ENCODE peak calls at places on chromosome 15, in seven cellular contexts. One of them, this sample, is unnamed.

GRCh38 chr15:89370120-89371077 is 35.8 kb upstream of the POLG start:
- DNase-seq in aorta: peak; percentile 55
- DNase-seq in T-cell: no peak
- DNase-seq in NCI-H1105: no peak
- DNase-seq in mucosa of gallbladder: no peak
- DNase-seq in mucosa of descending colon: no peak
- DNase-seq in caudate nucleus: no peak
- DNase-seq in this sample: no peak

GRCh38 chr15:50563756-50564155 is 17.3 kb upstream of the USP50 start:
- DNase-seq in mucosa of gallbladder: no peak
- DNase-seq in NCI-H1105: no peak
- DNase-seq in aorta: no peak
- DNase-seq in T-cell: no peak
- DNase-seq in mucosa of descending colon: no peak
- DNase-seq in caudate nucleus: no peak
- DNase-seq in this sample: no peak

GRCh38 chr15:82128401-82129143 is 82.8 kb upstream of the MEX3B start:
- DNase-seq in mucosa of gallbladder: no peak
- DNase-seq in NCI-H1105: no peak
- DNase-seq in T-cell: no peak
- DNase-seq in caudate nucleus: no peak
- DNase-seq in mucosa of descending colon: no peak
- DNase-seq in aorta: no peak
- DNase-seq in this sample: no peak

GRCh38 chr15:73522011-73522410 is 79.0 kb downstream of the REC114 start:
- DNase-seq in NCI-H1105: no peak
- DNase-seq in mucosa of gallbladder: no peak
- DNase-seq in mucosa of descending colon: no peak
- DNase-seq in T-cell: no peak
- DNase-seq in caudate nucleus: no peak
- DNase-seq in aorta: no peak
- DNase-seq in this sample: no peak

GRCh38 chr15:81504170-81504905 is 130.3 kb upstream of the TMC3 start:
- DNase-seq in mucosa of descending colon: no peak
- DNase-seq in NCI-H1105: no peak
- DNase-seq in aorta: no peak
- DNase-seq in mucosa of gallbladder: no peak
- DNase-seq in caudate nucleus: no peak
- DNase-seq in T-cell: no peak
- DNase-seq in this sample: no peak

GRCh38 chr15:69983696-69984265 is 113.9 kb downstream of the TLE3 start:
- DNase-seq in mucosa of descending colon: no peak
- DNase-seq in NCI-H1105: no peak
- DNase-seq in aorta: no peak
- DNase-seq in T-cell: no peak
- DNase-seq in mucosa of gallbladder: no peak
- DNase-seq in caudate nucleus: no peak
- DNase-seq in this sample: no peak

GRCh38 chr15:95347846-95348245 is 982.7 kb upstream of the NR2F2 start:
- DNase-seq in mucosa of gallbladder: no peak
- DNase-seq in T-cell: no peak
- DNase-seq in NCI-H1105: no peak
- DNase-seq in mucosa of descending colon: no peak
- DNase-seq in aorta: no peak
- DNase-seq in caudate nucleus: no peak
- DNase-seq in this sample: no peak

GRCh38 chr15:70875001-70875782 is 17.0 kb downstream of the THAP10 start:
- DNase-seq in mucosa of gallbladder: no peak
- DNase-seq in aorta: no peak
- DNase-seq in T-cell: no peak
- DNase-seq in NCI-H1105: no peak
- DNase-seq in caudate nucleus: no peak
- DNase-seq in mucosa of descending colon: no peak
- DNase-seq in this sample: no peak

GRCh38 chr15:79496838-79497237 is 64.7 kb downstream of the MINAR1 start:
- DNase-seq in mucosa of gallbladder: no peak
- DNase-seq in mucosa of descending colon: no peak
- DNase-seq in NCI-H1105: no peak
- DNase-seq in caudate nucleus: no peak
- DNase-seq in aorta: no peak
- DNase-seq in T-cell: no peak
- DNase-seq in this sample: no peak

GRCh38 chr15:48644498-48644826 is 1.0 kb downstream of the FBN1 start:
- DNase-seq in caudate nucleus: no peak
- DNase-seq in mucosa of gallbladder: peak; percentile 19
- DNase-seq in NCI-H1105: no peak
- DNase-seq in mucosa of descending colon: peak; percentile 26
- DNase-seq in aorta: no peak
- DNase-seq in T-cell: no peak
- DNase-seq in this sample: no peak

GRCh38 chr15:98286831-98287230 is 326.3 kb downstream of the ARRDC4 start:
- DNase-seq in NCI-H1105: no peak
- DNase-seq in aorta: no peak
- DNase-seq in mucosa of descending colon: no peak
- DNase-seq in T-cell: no peak
- DNase-seq in mucosa of gallbladder: no peak
- DNase-seq in caudate nucleus: no peak
- DNase-seq in this sample: no peak

GRCh38 chr15:71096676-71097075 is 18.6 kb upstream of the THSD4 start:
- DNase-seq in aorta: no peak
- DNase-seq in mucosa of descending colon: no peak
- DNase-seq in T-cell: no peak
- DNase-seq in NCI-H1105: no peak
- DNase-seq in mucosa of gallbladder: peak; percentile 52
- DNase-seq in caudate nucleus: no peak
- DNase-seq in this sample: no peak

GRCh38 chr15:84911879-84912660 is 27.6 kb downstream of the SLC28A1 start:
- DNase-seq in mucosa of gallbladder: peak; percentile 90
- DNase-seq in caudate nucleus: no peak
- DNase-seq in T-cell: no peak
- DNase-seq in aorta: peak; percentile 95
- DNase-seq in mucosa of descending colon: peak; percentile 50
- DNase-seq in NCI-H1105: no peak
- DNase-seq in this sample: no peak

GRCh38 chr15:62886431-62887071 is 156.0 kb upstream of the TPM1 start:
- DNase-seq in T-cell: no peak
- DNase-seq in mucosa of descending colon: no peak
- DNase-seq in NCI-H1105: no peak
- DNase-seq in caudate nucleus: no peak
- DNase-seq in mucosa of gallbladder: no peak
- DNase-seq in aorta: no peak
- DNase-seq in this sample: no peak

GRCh38 chr15:82139823-82140268 is 94.0 kb upstream of the MEX3B start:
- DNase-seq in aorta: no peak
- DNase-seq in mucosa of descending colon: no peak
- DNase-seq in caudate nucleus: no peak
- DNase-seq in NCI-H1105: peak; percentile 10
- DNase-seq in T-cell: no peak
- DNase-seq in mucosa of gallbladder: no peak
- DNase-seq in this sample: peak; percentile 39

GRCh38 chr15:99683000-99683670 is 50.1 kb downstream of the LYSMD4 start:
- DNase-seq in NCI-H1105: no peak
- DNase-seq in mucosa of gallbladder: no peak
- DNase-seq in mucosa of descending colon: no peak
- DNase-seq in aorta: no peak
- DNase-seq in T-cell: no peak
- DNase-seq in caudate nucleus: no peak
- DNase-seq in this sample: no peak

GRCh38 chr15:41990243-41990605 is 17.9 kb upstream of the EHD4 start:
- DNase-seq in caudate nucleus: no peak
- DNase-seq in mucosa of descending colon: no peak
- DNase-seq in NCI-H1105: no peak
- DNase-seq in mucosa of gallbladder: no peak
- DNase-seq in aorta: peak; percentile 51
- DNase-seq in T-cell: no peak
- DNase-seq in this sample: no peak

GRCh38 chr15:43518073-43518761 is 809 bp downstream of the MAP1A start:
- DNase-seq in T-cell: no peak
- DNase-seq in mucosa of descending colon: no peak
- DNase-seq in NCI-H1105: peak; percentile 42
- DNase-seq in aorta: no peak
- DNase-seq in mucosa of gallbladder: no peak
- DNase-seq in caudate nucleus: peak; percentile 62
- DNase-seq in this sample: no peak

GRCh38 chr15:96327155-96327741 is 3.3 kb upstream of the NR2F2 start:
- DNase-seq in mucosa of gallbladder: no peak
- DNase-seq in caudate nucleus: no peak
- DNase-seq in T-cell: no peak
- DNase-seq in mucosa of descending colon: no peak
- DNase-seq in aorta: no peak
- DNase-seq in NCI-H1105: peak; percentile 38
- DNase-seq in this sample: no peak

GRCh38 chr15:81106560-81106959 is 27.5 kb upstream of the CFAP161 start:
- DNase-seq in aorta: no peak
- DNase-seq in NCI-H1105: peak; percentile 6
- DNase-seq in mucosa of descending colon: peak; percentile 28
- DNase-seq in T-cell: no peak
- DNase-seq in caudate nucleus: no peak
- DNase-seq in mucosa of gallbladder: peak; percentile 60
- DNase-seq in this sample: peak; percentile 14

GRCh38 chr15:60829416-60829815 is 350.5 kb upstream of the ICE2 start:
- DNase-seq in NCI-H1105: no peak
- DNase-seq in T-cell: no peak
- DNase-seq in caudate nucleus: no peak
- DNase-seq in mucosa of descending colon: no peak
- DNase-seq in aorta: no peak
- DNase-seq in mucosa of gallbladder: no peak
- DNase-seq in this sample: no peak

GRCh38 chr15:72934921-72935320 is 117.3 kb upstream of the NEO1 start:
- DNase-seq in T-cell: no peak
- DNase-seq in mucosa of descending colon: no peak
- DNase-seq in aorta: no peak
- DNase-seq in NCI-H1105: no peak
- DNase-seq in mucosa of gallbladder: no peak
- DNase-seq in caudate nucleus: no peak
- DNase-seq in this sample: no peak

GRCh38 chr15:34360298-34360697 is 6.7 kb downstream of the LPCAT4 start:
- DNase-seq in caudate nucleus: no peak
- DNase-seq in NCI-H1105: no peak
- DNase-seq in mucosa of gallbladder: no peak
- DNase-seq in T-cell: no peak
- DNase-seq in aorta: no peak
- DNase-seq in mucosa of descending colon: no peak
- DNase-seq in this sample: no peak

GRCh38 chr15:37582852-37583251 is 351.6 kb upstream of the TMCO5A start:
- DNase-seq in mucosa of gallbladder: no peak
- DNase-seq in aorta: peak; percentile 55
- DNase-seq in caudate nucleus: no peak
- DNase-seq in mucosa of descending colon: no peak
- DNase-seq in T-cell: no peak
- DNase-seq in NCI-H1105: no peak
- DNase-seq in this sample: no peak

GRCh38 chr15:70589221-70589620 is 174.1 kb downstream of the UACA start:
- DNase-seq in mucosa of descending colon: no peak
- DNase-seq in mucosa of gallbladder: no peak
- DNase-seq in aorta: no peak
- DNase-seq in T-cell: no peak
- DNase-seq in caudate nucleus: no peak
- DNase-seq in NCI-H1105: no peak
- DNase-seq in this sample: no peak

GRCh38 chr15:67064607-67065530 is 533 bp upstream of the SMAD3 start:
- DNase-seq in NCI-H1105: no peak
- DNase-seq in aorta: no peak
- DNase-seq in mucosa of descending colon: peak; percentile 82
- DNase-seq in caudate nucleus: peak; percentile 52
- DNase-seq in T-cell: no peak
- DNase-seq in mucosa of gallbladder: no peak
- DNase-seq in this sample: peak; percentile 30

GRCh38 chr15:56749982-56750381 is 16.7 kb upstream of the ZNF280D start:
- DNase-seq in mucosa of gallbladder: no peak
- DNase-seq in aorta: no peak
- DNase-seq in mucosa of descending colon: no peak
- DNase-seq in NCI-H1105: no peak
- DNase-seq in caudate nucleus: no peak
- DNase-seq in T-cell: no peak
- DNase-seq in this sample: no peak

GRCh38 chr15:73142802-73143762 is 90.8 kb downstream of the NEO1 start:
- DNase-seq in caudate nucleus: no peak
- DNase-seq in mucosa of gallbladder: no peak
- DNase-seq in mucosa of descending colon: no peak
- DNase-seq in NCI-H1105: no peak
- DNase-seq in T-cell: no peak
- DNase-seq in aorta: no peak
- DNase-seq in this sample: peak; percentile 75

GRCh38 chr15:57789225-57789624 is 82.7 kb downstream of the POLR2M start:
- DNase-seq in aorta: no peak
- DNase-seq in mucosa of descending colon: no peak
- DNase-seq in T-cell: no peak
- DNase-seq in caudate nucleus: no peak
- DNase-seq in NCI-H1105: no peak
- DNase-seq in mucosa of gallbladder: no peak
- DNase-seq in this sample: no peak

GRCh38 chr15:95017950-95018349 is 786.6 kb downstream of the MCTP2 start:
- DNase-seq in mucosa of gallbladder: peak; percentile 78
- DNase-seq in aorta: no peak
- DNase-seq in mucosa of descending colon: peak; percentile 39
- DNase-seq in caudate nucleus: no peak
- DNase-seq in NCI-H1105: no peak
- DNase-seq in T-cell: no peak
- DNase-seq in this sample: no peak

GRCh38 chr15:62344806-62345539 is 179.9 kb upstream of the C2CD4B start:
- DNase-seq in NCI-H1105: peak; percentile 62
- DNase-seq in mucosa of gallbladder: peak; percentile 78
- DNase-seq in mucosa of descending colon: peak; percentile 73
- DNase-seq in aorta: no peak
- DNase-seq in caudate nucleus: no peak
- DNase-seq in T-cell: peak; percentile 49
- DNase-seq in this sample: peak; percentile 2

This sample was measured in CD4-positive, CD25-positive, alpha-beta regulatory T cell.